ENCODE peak calls at places on chromosomes 5 and 9, in five cellular contexts. B is HCT116, R is K562, I is SK-N-SH, A is H1. G is an unnamed sample.

GRCh38 chr9:105053209-105053652 is 125.3 kb upstream of the ABCA1 start:
- DNase-seq in B (no peak), R (no peak), I (no peak), A (no peak), G (no peak)

GRCh38 chr5:180118391-180118791 is 46.8 kb upstream of the RNF130 start:
- DNase-seq in B (no peak), R (no peak), I (no peak), A (no peak), G (no peak)

GRCh38 chr5:56612759-56613158 is 202.6 kb upstream of the MAP3K1 start:
- DNase-seq in B (no peak), R (no peak), I (no peak), A (no peak), G (no peak)

GRCh38 chr9:19369107-19369506 is 10.9 kb downstream of the RPS6 start:
- DNase-seq in B (no peak), R (no peak), I (no peak), A (no peak), G (no peak)

GRCh38 chr5:157106668-157107461 is 2.0 kb downstream of the HAVCR2 start:
- DNase-seq in B (no peak), R (no peak), I (no peak), A (no peak), G (no peak)

GRCh38 chr5:150312518-150312917 is 9.8 kb upstream of the ARSI start:
- DNase-seq in B (no peak), R (no peak), I (no peak), A (no peak), G (no peak)

GRCh38 chr9:28518439-28518838 is 945.2 kb upstream of the C9orf72 start:
- DNase-seq in B (no peak), R (no peak), I (no peak), A (no peak), G (no peak)

GRCh38 chr5:139639619-139640431 is 8.3 kb upstream of the CXXC5 start:
- DNase-seq in B (no peak), R (no peak), I (peak; percentile 47), A (no peak), G (no peak)

GRCh38 chr9:95991326-95991725 is 115.8 kb downstream of the ERCC6L2 start:
- DNase-seq in B (no peak), R (no peak), I (no peak), A (no peak), G (peak; percentile 1)

GRCh38 chr9:14487547-14488185 is 173.7 kb upstream of the NFIB start:
- DNase-seq in B (no peak), R (no peak), I (no peak), A (no peak), G (no peak)

GRCh38 chr9:135083241-135083810 is 4.1 kb upstream of the OLFM1 start:
- DNase-seq in B (no peak), R (no peak), I (no peak), A (no peak), G (no peak)

GRCh38 chr5:137890850-137891249 is 1.6 kb downstream of the PKD2L2 start:
- DNase-seq in B (no peak), R (no peak), I (no peak), A (no peak), G (no peak)

GRCh38 chr9:22913026-22913425 is 466.4 kb downstream of the DMRTA1 start:
- DNase-seq in B (no peak), R (no peak), I (no peak), A (no peak), G (no peak)

GRCh38 chr5:13957032-13957645 is 12.7 kb upstream of the DNAH5 start:
- DNase-seq in B (peak; percentile 41), R (peak; percentile 27), I (peak; percentile 49), A (no peak), G (peak; percentile 80)

GRCh38 chr5:125412561-125413535 is 666.4 kb upstream of the ZNF608 start:
- DNase-seq in B (no peak), R (no peak), I (peak; percentile 73), A (peak; percentile 56), G (peak; percentile 38)

GRCh38 chr9:91803143-91803940 is 146.7 kb downstream of the ROR2 start:
- DNase-seq in B (no peak), R (no peak), I (no peak), A (no peak), G (no peak)

GRCh38 chr5:151620463-151620844 is 29.3 kb upstream of the FAT2 start:
- DNase-seq in B (no peak), R (no peak), I (no peak), A (no peak), G (no peak)

GRCh38 chr5:148347706-148348105 is 12.3 kb downstream of the SPINK9 start:
- DNase-seq in B (no peak), R (no peak), I (no peak), A (no peak), G (no peak)

GRCh38 chr9:129235931-129236331 is 57.9 kb upstream of the IER5L start:
- DNase-seq in B (no peak), R (no peak), I (no peak), A (no peak), G (no peak)

GRCh38 chr5:106288977-106289376 is 1381.8 kb downstream of the EFNA5 start:
- DNase-seq in B (no peak), R (no peak), I (no peak), A (no peak), G (no peak)

GRCh38 chr5:73948720-73949119 is 322.7 kb downstream of the ARHGEF28 start:
- DNase-seq in B (no peak), R (no peak), I (no peak), A (no peak), G (no peak)

GRCh38 chr9:8660383-8660782 is 860.8 kb upstream of the DMAC1 start:
- DNase-seq in B (no peak), R (no peak), I (no peak), A (no peak), G (no peak)

GRCh38 chr9:123216387-123216786 is 52.0 kb downstream of the STRBP start:
- DNase-seq in B (no peak), R (no peak), I (no peak), A (no peak), G (no peak)

GRCh38 chr5:142685418-142686209 is at the start of gene FGF1:
- DNase-seq in B (no peak), R (no peak), I (peak; percentile 76), A (no peak), G (no peak)

GRCh38 chr9:734831-735511 is 106.5 kb upstream of the DMRT1 start:
- DNase-seq in B (no peak), R (no peak), I (no peak), A (no peak), G (no peak)

GRCh38 chr9:108083796-108084352 is 594.3 kb upstream of the KLF4 start:
- DNase-seq in B (no peak), R (no peak), I (no peak), A (no peak), G (no peak)

GRCh38 chr5:34669931-34670516 is 13.9 kb downstream of the RAI14 start:
- DNase-seq in B (no peak), R (no peak), I (no peak), A (no peak), G (no peak)

GRCh38 chr9:27276182-27277030 is 20.5 kb downstream of the EQTN start:
- DNase-seq in B (peak; percentile 42), R (peak; percentile 19), I (peak; percentile 60), A (no peak), G (peak; percentile 45)

GRCh38 chr5:81749562-81750307 is 1.2 kb downstream of the SSBP2 start:
- DNase-seq in B (no peak), R (peak; percentile 36), I (peak; percentile 68), A (no peak), G (peak; percentile 24)

GRCh38 chr5:167898361-167899042 is 392.9 kb upstream of the WWC1 start:
- DNase-seq in B (no peak), R (no peak), I (no peak), A (no peak), G (no peak)

DNA sequence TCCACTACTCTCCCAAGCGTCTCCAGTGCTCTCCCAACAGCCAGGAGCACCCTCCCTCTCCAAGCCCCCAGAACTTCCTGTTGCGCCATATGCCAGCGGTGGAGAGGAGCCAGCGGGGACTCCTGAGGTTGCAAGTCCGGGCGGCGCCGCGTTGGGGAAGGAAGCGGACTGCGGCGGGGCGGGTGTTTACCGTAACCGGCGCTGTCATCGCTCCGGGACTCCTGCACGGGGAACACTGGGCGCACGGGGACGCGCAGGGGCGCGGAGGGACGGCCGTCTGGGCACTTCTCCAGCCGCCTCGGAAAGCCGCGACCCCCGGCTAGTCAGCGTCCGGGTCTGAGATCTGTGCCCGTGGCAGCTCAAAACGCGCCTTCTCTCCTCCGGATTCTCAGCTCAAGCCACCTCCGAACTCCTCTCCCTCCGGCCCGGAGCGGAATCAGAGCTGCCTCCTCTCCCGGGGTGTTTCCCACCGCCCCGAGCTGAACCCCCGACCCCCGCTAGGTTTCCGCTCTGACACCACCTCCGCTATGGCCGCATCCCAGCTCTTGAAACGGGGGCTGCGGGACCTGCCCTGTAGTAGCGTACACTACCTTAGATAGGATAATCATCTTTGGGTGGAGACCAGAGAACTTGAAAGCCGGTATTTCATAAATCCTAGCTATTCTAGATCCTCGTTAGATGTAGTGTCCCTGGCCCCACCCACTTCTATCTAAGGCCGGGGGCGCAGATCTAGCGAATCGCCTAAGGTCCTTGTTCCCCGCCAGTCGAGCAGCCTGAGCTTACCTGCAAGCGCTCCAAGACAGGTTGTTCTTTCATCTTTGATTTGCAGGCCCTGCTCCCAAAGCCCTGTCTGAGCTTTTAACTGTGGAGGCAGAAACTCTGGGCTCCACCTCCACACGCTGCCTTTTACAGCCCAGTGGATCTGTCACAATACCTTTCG is at the start of gene TRPM6:
- DNase-seq in B (peak; percentile 42), R (peak; percentile 9), I (peak; percentile 60), A (no peak), G (peak; percentile 63)
- TF ChIP-seq JUND in B (no peak), R (no peak), I (no peak), A (no peak), G (no peak)

DNA sequence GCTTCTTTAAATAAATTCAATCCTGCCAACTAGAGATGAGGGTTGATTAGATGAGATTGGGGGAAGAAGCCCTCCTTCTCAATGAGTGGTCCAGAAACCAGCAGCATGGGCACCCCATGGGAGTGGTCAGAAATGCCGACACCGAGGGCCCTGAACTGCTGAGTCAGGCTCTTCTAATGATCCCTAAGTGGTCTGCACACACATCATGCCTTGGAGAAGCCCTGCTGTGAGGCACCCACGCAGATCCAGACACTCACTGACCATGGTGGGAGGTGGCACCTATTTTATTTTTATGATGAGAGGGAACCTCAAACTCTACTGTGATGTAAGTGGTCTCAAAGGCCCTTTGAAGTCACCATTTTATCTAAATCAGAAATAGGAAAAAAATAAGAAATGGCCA is 72.3 kb upstream of the BOD1 start:
- DNase-seq in B (no peak), R (peak; percentile 53), I (no peak), A (no peak), G (no peak)
- TF ChIP-seq JUND in B (no peak), R (no peak), I (no peak), A (no peak), G (no peak)

GRCh38 chr5:96706433-96707111 is 44.4 kb downstream of the CAST start:
- DNase-seq in B (no peak), R (no peak), I (no peak), A (no peak), G (no peak)
- TF ChIP-seq JUND in B (no peak), R (no peak), I (no peak), A (no peak), G (no peak)

GRCh38 chr9:35380016-35380415 is 109.9 kb upstream of the RUSC2 start:
- DNase-seq in B (no peak), R (no peak), I (no peak), A (no peak), G (no peak)

GRCh38 chr9:35380619-35381018 is 109.3 kb upstream of the RUSC2 start:
- DNase-seq in B (no peak), R (no peak), I (no peak), A (no peak), G (no peak)

GRCh38 chr9:35385042-35385441 is 104.9 kb upstream of the RUSC2 start:
- DNase-seq in B (no peak), R (no peak), I (no peak), A (no peak), G (peak; percentile 5)
- TF ChIP-seq JUND in B (no peak), R (no peak), I (no peak), A (no peak), G (no peak)

G was measured in T47D.